ENCODE peak calls at places on chromosomes 11 and 22, in six cellular contexts. W is cardiac fibroblast, Z is suprapubic skin, T is fibroblast of the aortic adventitia, P is PC-3, O is AG04450. C is an unnamed sample.

GRCh38 chr22:23071163-23072034 is 1.1 kb downstream of the GNAZ start:
- DNase-seq in W (no peak), Z (peak), T (no peak), P (no peak), O (no peak), C (no peak)

GRCh38 chr11:11148104-11148509 is 204.9 kb downstream of the CSNK2A3 start:
- DNase-seq in W (peak), Z (peak), T (peak), P (peak), O (no peak), C (peak)

GRCh38 chr22:40035351-40035750 is 40.6 kb downstream of the FAM83F start:
- DNase-seq in W (no peak), Z (no peak), T (no peak), P (no peak), O (no peak), C (no peak)

GRCh38 chr11:65310215-65310614 is 4.5 kb upstream of the CDC42EP2 start:
- DNase-seq in W (no peak), Z (no peak), T (no peak), P (no peak), O (no peak), C (no peak)

GRCh38 chr11:103016031-103016430 is 60.5 kb upstream of the MMP13 start:
- DNase-seq in W (no peak), Z (no peak), T (no peak), P (no peak), O (no peak), C (peak)

GRCh38 chr11:78319453-78319955 is 98.1 kb downstream of the GAB2 start:
- DNase-seq in W (peak), Z (no peak), T (peak), P (peak), O (peak), C (peak)

GRCh38 chr11:116791002-116791812 is 472 bp downstream of the APOA5 start:
- DNase-seq in W (peak), Z (peak), T (peak), P (peak), O (no peak), C (peak)

GRCh38 chr11:38019072-38019775 is 1421.2 kb upstream of the RAG2 start:
- DNase-seq in W (peak), Z (no peak), T (no peak), P (peak), O (no peak), C (no peak)

GRCh38 chr22:25700996-25701815 is 40.8 kb upstream of the MYO18B start:
- DNase-seq in W (peak), Z (no peak), T (peak), P (no peak), O (no peak), C (peak)

GRCh38 chr11:117814766-117815261 is 9.7 kb downstream of the FXYD2 start:
- DNase-seq in W (no peak), Z (peak), T (no peak), P (no peak), O (no peak), C (no peak)

GRCh38 chr11:70537576-70538571 is 139.5 kb downstream of the CTTN start:
- DNase-seq in W (no peak), Z (peak), T (no peak), P (no peak), O (no peak), C (no peak)

GRCh38 chr22:49255154-49255553 is 572.5 kb downstream of the BRD1 start:
- DNase-seq in W (no peak), Z (peak), T (no peak), P (no peak), O (no peak), C (no peak)

GRCh38 chr22:40855104-40855959 is 1.1 kb downstream of the ST13 start:
- DNase-seq in W (peak), Z (peak), T (peak), P (no peak), O (no peak), C (peak)

GRCh38 chr11:39374963-39375698 is 2084.3 kb downstream of the LRRC4C start:
- DNase-seq in W (peak), Z (no peak), T (peak), P (peak), O (no peak), C (peak)

GRCh38 chr11:36431429-36432092 is 78.5 kb downstream of the TRAF6 start:
- DNase-seq in W (peak), Z (no peak), T (peak), P (peak), O (peak), C (peak)

GRCh38 chr11:313787-314547 is at the start of gene IFITM1:
- DNase-seq in W (peak), Z (peak), T (peak), P (peak), O (peak), C (peak)

GRCh38 chr11:123235117-123235686 is 40.2 kb upstream of the CLMP start:
- DNase-seq in W (peak), Z (peak), T (peak), P (peak), O (no peak), C (no peak)

GRCh38 chr11:77467993-77468392 is 5.9 kb downstream of the PAK1 start:
- DNase-seq in W (peak), Z (no peak), T (peak), P (no peak), O (no peak), C (peak)

GRCh38 chr22:19543970-19544708 is 19.9 kb upstream of the CLDN5 start:
- DNase-seq in W (no peak), Z (no peak), T (no peak), P (no peak), O (no peak), C (no peak)

GRCh38 chr11:65216830-65217229 is 35.1 kb downstream of the CAPN1 start:
- DNase-seq in W (no peak), Z (no peak), T (no peak), P (no peak), O (no peak), C (no peak)

GRCh38 chr11:91859666-91860065 is 365.0 kb upstream of the FAT3 start:
- DNase-seq in W (no peak), Z (no peak), T (no peak), P (peak), O (no peak), C (no peak)

GRCh38 chr11:45931739-45932138 is 9.3 kb downstream of the LARGE2 start:
- DNase-seq in W (no peak), Z (no peak), T (no peak), P (no peak), O (no peak), C (no peak)

GRCh38 chr11:122209619-122210377 is 93.8 kb upstream of the BLID start:
- DNase-seq in W (peak), Z (peak), T (peak), P (no peak), O (peak), C (peak)

GRCh38 chr11:95917188-95918036 is 6.5 kb downstream of the MTMR2 start:
- DNase-seq in W (peak), Z (no peak), T (peak), P (peak), O (no peak), C (no peak)

GRCh38 chr11:204587-205109 is 2.6 kb downstream of the BET1L start:
- DNase-seq in W (no peak), Z (no peak), T (no peak), P (no peak), O (no peak), C (no peak)

GRCh38 chr11:74449369-74449931 is 17.9 kb downstream of the KCNE3 start:
- DNase-seq in W (peak), Z (no peak), T (peak), P (peak), O (peak), C (peak)

GRCh38 chr11:68328374-68329091 is 16.1 kb downstream of the LRP5 start:
- DNase-seq in W (peak), Z (no peak), T (no peak), P (no peak), O (no peak), C (no peak)

GRCh38 chr22:40420341-40421081 is 50.1 kb downstream of the SGSM3 start:
- DNase-seq in W (no peak), Z (no peak), T (no peak), P (no peak), O (no peak), C (no peak)

GRCh38 chr11:47552086-47552580 is 799 bp downstream of the CELF1 start:
- DNase-seq in W (peak), Z (peak), T (peak), P (peak), O (no peak), C (peak)

GRCh38 chr11:93887111-93887510 is 36.7 kb upstream of the VSTM5 start:
- DNase-seq in W (no peak), Z (no peak), T (no peak), P (no peak), O (no peak), C (no peak)

GRCh38 chr22:37456351-37456750 is 29.1 kb upstream of the ELFN2 start:
- DNase-seq in W (no peak), Z (no peak), T (no peak), P (no peak), O (no peak), C (no peak)

GRCh38 chr11:99208813-99209212 is 188.1 kb downstream of the CNTN5 start:
- DNase-seq in W (no peak), Z (no peak), T (no peak), P (no peak), O (no peak), C (no peak)

GRCh38 chr11:68215087-68215445 is 2.0 kb upstream of the KMT5B start:
- DNase-seq in W (no peak), Z (no peak), T (no peak), P (no peak), O (no peak), C (no peak)

GRCh38 chr11:92841719-92842118 is 127.7 kb upstream of the MTNR1B start:
- DNase-seq in W (no peak), Z (no peak), T (no peak), P (no peak), O (no peak), C (peak)

GRCh38 chr22:19066531-19067271 is 55.5 kb downstream of the DGCR2 start:
- DNase-seq in W (peak), Z (no peak), T (peak), P (peak), O (peak), C (peak)

GRCh38 chr11:59173964-59174663 is 2.2 kb downstream of the DTX4 start:
- DNase-seq in W (peak), Z (no peak), T (no peak), P (peak), O (no peak), C (peak)

GRCh38 chr22:39997939-39998726 is 3.4 kb downstream of the FAM83F start:
- DNase-seq in W (peak), Z (no peak), T (no peak), P (peak), O (no peak), C (no peak)

GRCh38 chr11:76802151-76802550 is 19.0 kb downstream of the TSKU start:
- DNase-seq in W (no peak), Z (no peak), T (no peak), P (no peak), O (no peak), C (no peak)

GRCh38 chr22:46054091-46054877 is 77.3 kb upstream of the WNT7B start:
- DNase-seq in W (peak), Z (peak), T (peak), P (peak), O (no peak), C (peak)

GRCh38 chr11:114318361-114318760 is 22.2 kb downstream of the NNMT start:
- DNase-seq in W (no peak), Z (no peak), T (no peak), P (no peak), O (no peak), C (no peak)

GRCh38 chr11:114314096-114314495 is 17.9 kb downstream of the NNMT start:
- DNase-seq in W (peak), Z (no peak), T (peak), P (no peak), O (no peak), C (no peak)

GRCh38 chr11:114316980-114317675 is 20.9 kb downstream of the NNMT start:
- DNase-seq in W (peak), Z (no peak), T (peak), P (no peak), O (no peak), C (no peak)

GRCh38 chr11:114317738-114318137 is 21.5 kb downstream of the NNMT start:
- DNase-seq in W (peak), Z (no peak), T (peak), P (peak), O (peak), C (peak)

GRCh38 chr11:114315749-114316368 is 19.7 kb downstream of the NNMT start:
- DNase-seq in W (peak), Z (no peak), T (peak), P (peak), O (no peak), C (no peak)
- H3K4me3 ChIP-seq in W (no peak), Z (no peak), T (no peak), P (peak), O (no peak), C (no peak)

DNA sequence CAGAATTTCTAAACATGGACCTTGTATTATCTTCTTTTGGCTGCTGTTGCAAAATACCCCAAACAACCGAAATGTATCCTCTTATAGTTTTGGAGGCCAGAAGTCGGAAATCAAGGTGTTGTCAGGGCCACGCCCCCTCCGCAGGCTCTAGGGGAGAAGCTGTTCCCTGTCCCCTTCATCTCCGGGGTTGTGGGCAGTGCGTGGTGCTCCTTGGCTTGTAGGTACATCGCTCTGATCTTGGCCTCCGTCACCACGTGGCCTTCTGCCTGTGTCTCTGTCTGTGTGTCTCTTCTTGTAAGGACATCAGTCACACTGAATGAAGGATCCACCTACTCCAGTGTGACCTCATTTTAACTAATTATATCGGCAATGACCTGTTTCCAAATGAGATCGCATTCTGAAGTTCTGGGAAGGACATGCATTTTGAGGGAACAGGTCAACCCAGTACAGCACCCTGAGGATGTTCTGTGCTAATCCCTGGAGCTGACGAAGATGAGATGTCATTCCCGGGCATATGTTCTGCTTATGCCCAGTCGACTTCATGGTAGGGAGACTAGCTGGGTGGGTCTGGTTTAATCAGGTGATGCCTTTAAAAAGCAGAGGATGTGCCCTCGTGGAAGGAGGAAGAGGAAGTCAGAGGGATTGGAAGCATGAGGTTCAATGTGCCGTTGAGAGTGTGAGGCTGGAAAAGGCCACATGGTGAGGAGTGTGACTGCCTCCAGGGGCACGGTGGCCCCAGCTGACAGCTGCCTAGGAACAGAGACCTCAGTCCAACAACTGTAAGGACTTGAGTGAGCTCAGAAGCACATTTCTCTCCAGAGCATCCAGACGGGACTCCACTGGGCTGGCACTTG is 531.1 kb downstream of the TBC1D22A start:
- DNase-seq in W (no peak), Z (no peak), T (no peak), P (no peak), O (no peak), C (no peak)
- H3K4me3 ChIP-seq in W (no peak), Z (no peak), T (no peak), P (no peak), O (no peak), C (no peak)

GRCh38 chr11:86692317-86692716 is 19.9 kb upstream of the ME3 start:
- DNase-seq in W (no peak), Z (no peak), T (peak), P (peak), O (no peak), C (no peak)
- H3K4me3 ChIP-seq in W (no peak), Z (no peak), T (no peak), P (no peak), O (no peak), C (no peak)

GRCh38 chr11:109423860-109424190 is 1.8 kb downstream of the C11orf87 start:
- DNase-seq in W (no peak), Z (no peak), T (no peak), P (no peak), O (no peak), C (no peak)

GRCh38 chr11:109422755-109423113 is 744 bp downstream of the C11orf87 start:
- DNase-seq in W (peak), Z (no peak), T (no peak), P (no peak), O (no peak), C (peak)

GRCh38 chr11:109421981-109422590 is at the start of gene C11orf87:
- DNase-seq in W (peak), Z (no peak), T (peak), P (no peak), O (no peak), C (no peak)

GRCh38 chr11:109424893-109425292 is 2.9 kb downstream of the C11orf87 start:
- DNase-seq in W (no peak), Z (no peak), T (no peak), P (peak), O (no peak), C (no peak)

DNA sequence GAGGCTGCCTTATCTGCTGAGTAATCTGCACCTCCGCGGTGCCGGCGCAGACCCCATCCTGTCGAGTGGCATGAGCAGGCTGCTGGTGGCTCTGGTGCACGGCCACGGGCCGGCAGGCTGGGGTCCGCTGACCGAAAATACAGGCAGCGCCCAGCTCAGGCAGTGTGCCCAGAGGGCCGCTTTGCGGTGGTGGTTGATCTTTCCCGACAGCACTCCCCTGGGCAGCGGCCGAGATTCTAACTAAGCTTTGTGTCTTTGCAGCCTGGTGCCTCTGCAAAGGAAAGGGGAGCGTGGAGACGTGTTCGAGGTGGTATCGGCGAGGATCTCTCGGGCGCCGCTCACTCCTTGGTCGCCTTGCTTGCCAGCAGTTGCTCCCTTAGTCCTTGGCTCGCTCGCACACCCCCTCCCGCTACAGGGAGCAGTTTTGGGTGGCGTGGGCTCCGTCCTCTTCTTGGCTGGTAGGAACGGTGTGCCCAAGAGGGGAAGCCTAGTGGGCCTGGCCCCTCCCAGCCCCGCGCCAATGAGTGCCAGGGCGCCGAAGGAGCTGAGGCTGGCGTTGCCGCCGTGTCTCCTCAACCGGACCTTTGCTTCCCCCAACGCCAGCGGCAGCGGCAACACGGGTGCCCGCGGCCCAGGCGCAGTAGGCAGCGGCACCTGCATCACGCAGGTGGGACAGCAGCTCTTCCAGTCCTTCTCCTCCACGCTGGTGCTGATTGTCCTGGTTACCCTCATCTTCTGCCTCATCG is 1.3 kb downstream of the C11orf87 start:
- DNase-seq in W (peak), Z (no peak), T (peak), P (no peak), O (no peak), C (no peak)
- H3K4me3 ChIP-seq in W (peak), Z (peak), T (peak), P (no peak), O (peak), C (peak)

DNA sequence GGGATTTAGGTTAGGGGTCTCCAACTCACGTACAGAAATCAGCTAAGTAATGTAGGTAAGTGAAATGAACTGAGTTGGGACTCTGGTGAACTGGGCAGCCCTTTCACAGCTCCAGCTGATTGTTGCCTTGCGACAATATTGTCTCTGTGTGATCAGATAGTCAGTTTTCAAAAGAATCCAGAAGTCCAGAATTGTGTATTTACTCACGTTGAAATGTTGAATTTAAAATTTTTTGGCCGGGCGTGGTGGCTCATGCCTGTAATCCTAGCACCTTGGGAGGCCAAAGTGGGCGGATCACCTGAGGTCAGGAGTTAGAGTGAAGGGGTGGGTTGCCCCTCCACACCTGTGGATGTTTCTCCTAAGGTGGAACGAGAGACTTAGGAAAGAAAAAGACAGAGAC is 18.8 kb upstream of the WDR74 start:
- DNase-seq in W (no peak), Z (no peak), T (no peak), P (no peak), O (no peak), C (no peak)
- H3K4me3 ChIP-seq in W (no peak), Z (no peak), T (no peak), P (peak), O (no peak), C (no peak)

GRCh38 chr22:35542157-35542971 is 1.7 kb downstream of the RASD2 start:
- DNase-seq in W (no peak), Z (no peak), T (no peak), P (no peak), O (no peak), C (no peak)
- H3K4me3 ChIP-seq in W (no peak), Z (peak), T (no peak), P (no peak), O (no peak), C (no peak)

DNA sequence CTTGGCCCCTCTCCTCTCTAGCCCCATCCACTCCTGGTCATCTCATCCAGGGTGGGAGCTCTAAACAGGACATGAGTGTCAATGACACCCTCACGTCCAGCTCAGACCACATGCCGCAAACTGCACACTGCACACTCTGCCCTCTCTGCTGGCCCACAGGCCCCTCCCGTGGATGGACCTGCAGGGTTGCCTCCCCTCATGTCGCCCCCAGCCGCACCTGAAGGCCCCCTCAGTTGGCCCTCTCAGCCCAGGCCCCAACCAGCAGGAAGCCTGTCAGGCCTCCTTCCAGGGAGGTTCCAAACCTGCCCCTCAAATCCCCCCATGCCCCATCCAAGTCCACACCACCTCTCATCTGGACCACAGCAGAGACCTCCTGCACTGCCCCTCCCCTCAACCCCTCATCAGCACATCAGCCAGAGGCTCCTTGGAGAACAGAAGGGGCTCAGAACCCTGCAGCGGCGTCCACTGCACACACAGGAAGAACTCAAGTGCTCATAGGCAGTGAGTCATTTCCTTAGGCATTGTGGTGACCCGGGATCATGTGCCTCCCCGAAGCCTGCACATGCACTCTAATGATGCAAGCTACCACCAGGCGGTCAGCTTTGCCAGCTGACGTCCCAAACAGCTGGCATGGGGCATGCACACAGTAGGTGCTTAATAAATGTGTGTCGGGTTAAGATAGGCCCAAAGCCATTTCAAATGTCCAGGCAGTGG is 12.9 kb upstream of the CDKN1C start:
- DNase-seq in W (peak), Z (no peak), T (peak), P (peak), O (peak), C (peak)
- H3K4me3 ChIP-seq in W (no peak), Z (no peak), T (peak), P (no peak), O (no peak), C (no peak)